ENCODE peak calls at places on chromosome 7, in eight cellular contexts. One of them, this sample, is unnamed.

GRCh38 chr7:23357190-23358093 is 58.3 kb downstream of the MALSU1 start:
- DNase-seq in DMS153: peak; percentile 34
- DNase-seq in NCI-H1436: peak; percentile 38
- DNase-seq in H7: no peak
- DNase-seq in SJSA1: no peak
- DNase-seq in HuH-7.5: peak; percentile 29
- DNase-seq in Calu3: no peak
- DNase-seq in naive thymus-derived CD8-positive, alpha-beta T cell: no peak
- DNase-seq in this sample: no peak

GRCh38 chr7:134639061-134639460 is 7.6 kb upstream of the BPGM start:
- DNase-seq in DMS153: no peak
- DNase-seq in NCI-H1436: no peak
- DNase-seq in H7: no peak
- DNase-seq in HuH-7.5: no peak
- DNase-seq in SJSA1: no peak
- DNase-seq in naive thymus-derived CD8-positive, alpha-beta T cell: no peak
- DNase-seq in Calu3: no peak
- DNase-seq in this sample: no peak

GRCh38 chr7:155182406-155182970 is 112.4 kb downstream of the HTR5A start:
- DNase-seq in SJSA1: no peak
- DNase-seq in H7: no peak
- DNase-seq in NCI-H1436: no peak
- DNase-seq in naive thymus-derived CD8-positive, alpha-beta T cell: no peak
- DNase-seq in HuH-7.5: no peak
- DNase-seq in Calu3: no peak
- DNase-seq in DMS153: no peak
- DNase-seq in this sample: no peak

GRCh38 chr7:137081694-137082093 is 213.2 kb downstream of the CHRM2 start:
- DNase-seq in Calu3: no peak
- DNase-seq in SJSA1: no peak
- DNase-seq in naive thymus-derived CD8-positive, alpha-beta T cell: no peak
- DNase-seq in H7: no peak
- DNase-seq in DMS153: no peak
- DNase-seq in HuH-7.5: no peak
- DNase-seq in NCI-H1436: no peak
- DNase-seq in this sample: no peak

GRCh38 chr7:112267944-112268691 is 61.6 kb downstream of the ZNF277 start:
- DNase-seq in NCI-H1436: no peak
- DNase-seq in H7: no peak
- DNase-seq in HuH-7.5: no peak
- DNase-seq in Calu3: no peak
- DNase-seq in naive thymus-derived CD8-positive, alpha-beta T cell: no peak
- DNase-seq in SJSA1: no peak
- DNase-seq in DMS153: no peak
- DNase-seq in this sample: no peak

GRCh38 chr7:41873781-41874180 is 170.9 kb upstream of the INHBA start:
- DNase-seq in NCI-H1436: no peak
- DNase-seq in HuH-7.5: no peak
- DNase-seq in DMS153: no peak
- DNase-seq in SJSA1: no peak
- DNase-seq in naive thymus-derived CD8-positive, alpha-beta T cell: no peak
- DNase-seq in H7: no peak
- DNase-seq in Calu3: no peak
- DNase-seq in this sample: no peak

GRCh38 chr7:122316467-122317394 is 12.2 kb upstream of the FEZF1 start:
- DNase-seq in DMS153: no peak
- DNase-seq in naive thymus-derived CD8-positive, alpha-beta T cell: no peak
- DNase-seq in HuH-7.5: peak; percentile 71
- DNase-seq in SJSA1: no peak
- DNase-seq in NCI-H1436: no peak
- DNase-seq in Calu3: no peak
- DNase-seq in H7: peak; percentile 75
- DNase-seq in this sample: no peak

GRCh38 chr7:1078985-1079384 is 8.9 kb upstream of the GPER1 start:
- DNase-seq in SJSA1: no peak
- DNase-seq in naive thymus-derived CD8-positive, alpha-beta T cell: no peak
- DNase-seq in H7: no peak
- DNase-seq in NCI-H1436: no peak
- DNase-seq in Calu3: no peak
- DNase-seq in DMS153: no peak
- DNase-seq in HuH-7.5: no peak
- DNase-seq in this sample: no peak

GRCh38 chr7:37311282-37311868 is 137.3 kb downstream of the ELMO1 start:
- DNase-seq in H7: no peak
- DNase-seq in NCI-H1436: no peak
- DNase-seq in HuH-7.5: no peak
- DNase-seq in SJSA1: peak; percentile 52
- DNase-seq in DMS153: no peak
- DNase-seq in naive thymus-derived CD8-positive, alpha-beta T cell: no peak
- DNase-seq in Calu3: no peak
- DNase-seq in this sample: peak; percentile 59

GRCh38 chr7:30865821-30866220 is 45.8 kb upstream of the AQP1 start:
- DNase-seq in naive thymus-derived CD8-positive, alpha-beta T cell: no peak
- DNase-seq in HuH-7.5: no peak
- DNase-seq in Calu3: no peak
- DNase-seq in NCI-H1436: no peak
- DNase-seq in SJSA1: no peak
- DNase-seq in H7: no peak
- DNase-seq in DMS153: no peak
- DNase-seq in this sample: no peak

GRCh38 chr7:131557521-131558385 is 1.3 kb upstream of the PODXL start:
- DNase-seq in SJSA1: no peak
- DNase-seq in HuH-7.5: peak; percentile 29
- DNase-seq in H7: peak; percentile 93
- DNase-seq in naive thymus-derived CD8-positive, alpha-beta T cell: no peak
- DNase-seq in NCI-H1436: no peak
- DNase-seq in DMS153: no peak
- DNase-seq in Calu3: no peak
- DNase-seq in this sample: no peak

GRCh38 chr7:22223841-22224240 is 133.1 kb downstream of the RAPGEF5 start:
- DNase-seq in HuH-7.5: no peak
- DNase-seq in H7: no peak
- DNase-seq in SJSA1: no peak
- DNase-seq in naive thymus-derived CD8-positive, alpha-beta T cell: no peak
- DNase-seq in NCI-H1436: no peak
- DNase-seq in Calu3: no peak
- DNase-seq in DMS153: no peak
- DNase-seq in this sample: no peak

GRCh38 chr7:150755473-150756099 is 18.4 kb downstream of the GIMAP5 start:
- DNase-seq in Calu3: no peak
- DNase-seq in NCI-H1436: no peak
- DNase-seq in DMS153: no peak
- DNase-seq in naive thymus-derived CD8-positive, alpha-beta T cell: peak; percentile 92
- DNase-seq in H7: no peak
- DNase-seq in SJSA1: no peak
- DNase-seq in HuH-7.5: no peak
- DNase-seq in this sample: peak; percentile 83

GRCh38 chr7:17365776-17366175 is 67.3 kb downstream of the AHR start:
- DNase-seq in DMS153: no peak
- DNase-seq in NCI-H1436: no peak
- DNase-seq in SJSA1: no peak
- DNase-seq in Calu3: no peak
- DNase-seq in H7: no peak
- DNase-seq in HuH-7.5: no peak
- DNase-seq in naive thymus-derived CD8-positive, alpha-beta T cell: no peak
- DNase-seq in this sample: no peak

GRCh38 chr7:108418941-108419340 is 37.3 kb downstream of the NRCAM start:
- DNase-seq in NCI-H1436: peak; percentile 36
- DNase-seq in naive thymus-derived CD8-positive, alpha-beta T cell: no peak
- DNase-seq in Calu3: no peak
- DNase-seq in DMS153: no peak
- DNase-seq in SJSA1: no peak
- DNase-seq in HuH-7.5: no peak
- DNase-seq in H7: no peak
- DNase-seq in this sample: no peak

GRCh38 chr7:309586-310228 is 19.7 kb downstream of the FOXL3 start:
- DNase-seq in Calu3: no peak
- DNase-seq in SJSA1: no peak
- DNase-seq in naive thymus-derived CD8-positive, alpha-beta T cell: no peak
- DNase-seq in H7: peak; percentile 37
- DNase-seq in DMS153: no peak
- DNase-seq in NCI-H1436: no peak
- DNase-seq in HuH-7.5: no peak
- DNase-seq in this sample: no peak

GRCh38 chr7:134946260-134946659 is 40.0 kb upstream of the AGBL3 start:
- DNase-seq in Calu3: no peak
- DNase-seq in DMS153: no peak
- DNase-seq in NCI-H1436: no peak
- DNase-seq in H7: no peak
- DNase-seq in SJSA1: no peak
- DNase-seq in HuH-7.5: no peak
- DNase-seq in naive thymus-derived CD8-positive, alpha-beta T cell: no peak
- DNase-seq in this sample: no peak

GRCh38 chr7:66146701-66147100 is 32.1 kb downstream of the CRCP start:
- DNase-seq in naive thymus-derived CD8-positive, alpha-beta T cell: no peak
- DNase-seq in DMS153: no peak
- DNase-seq in Calu3: no peak
- DNase-seq in HuH-7.5: no peak
- DNase-seq in NCI-H1436: no peak
- DNase-seq in SJSA1: no peak
- DNase-seq in H7: no peak
- DNase-seq in this sample: no peak

GRCh38 chr7:99679032-99679399 is 780 bp downstream of the CYP3A5 start:
- DNase-seq in HuH-7.5: no peak
- DNase-seq in H7: peak; percentile 25
- DNase-seq in naive thymus-derived CD8-positive, alpha-beta T cell: no peak
- DNase-seq in DMS153: no peak
- DNase-seq in Calu3: peak; percentile 65
- DNase-seq in NCI-H1436: no peak
- DNase-seq in SJSA1: no peak
- DNase-seq in this sample: no peak

GRCh38 chr7:101399759-101400158 is 37.1 kb downstream of the COL26A1 start:
- DNase-seq in H7: no peak
- DNase-seq in DMS153: no peak
- DNase-seq in NCI-H1436: no peak
- DNase-seq in HuH-7.5: no peak
- DNase-seq in Calu3: no peak
- DNase-seq in SJSA1: no peak
- DNase-seq in naive thymus-derived CD8-positive, alpha-beta T cell: no peak
- DNase-seq in this sample: no peak

GRCh38 chr7:85521108-85521694 is 334.3 kb upstream of the SEMA3D start:
- DNase-seq in NCI-H1436: no peak
- DNase-seq in H7: no peak
- DNase-seq in Calu3: no peak
- DNase-seq in naive thymus-derived CD8-positive, alpha-beta T cell: no peak
- DNase-seq in DMS153: no peak
- DNase-seq in SJSA1: no peak
- DNase-seq in HuH-7.5: no peak
- DNase-seq in this sample: no peak

GRCh38 chr7:91083855-91084644 is 180.2 kb upstream of the FZD1 start:
- DNase-seq in HuH-7.5: no peak
- DNase-seq in Calu3: no peak
- DNase-seq in SJSA1: no peak
- DNase-seq in naive thymus-derived CD8-positive, alpha-beta T cell: no peak
- DNase-seq in H7: no peak
- DNase-seq in DMS153: no peak
- DNase-seq in NCI-H1436: no peak
- DNase-seq in this sample: no peak

GRCh38 chr7:43522406-43523156 is 60.3 kb upstream of the STK17A start:
- DNase-seq in naive thymus-derived CD8-positive, alpha-beta T cell: no peak
- DNase-seq in H7: no peak
- DNase-seq in HuH-7.5: no peak
- DNase-seq in Calu3: no peak
- DNase-seq in DMS153: no peak
- DNase-seq in NCI-H1436: no peak
- DNase-seq in SJSA1: peak; percentile 71
- DNase-seq in this sample: no peak

GRCh38 chr7:70506463-70506862 is 625.5 kb upstream of the GALNT17 start:
- DNase-seq in naive thymus-derived CD8-positive, alpha-beta T cell: no peak
- DNase-seq in Calu3: no peak
- DNase-seq in DMS153: no peak
- DNase-seq in SJSA1: no peak
- DNase-seq in NCI-H1436: peak; percentile 8
- DNase-seq in H7: peak; percentile 64
- DNase-seq in HuH-7.5: no peak
- DNase-seq in this sample: no peak

GRCh38 chr7:99489235-99489634 is 10.8 kb downstream of the ZNF394 start:
- DNase-seq in H7: peak; percentile 53
- DNase-seq in NCI-H1436: no peak
- DNase-seq in SJSA1: no peak
- DNase-seq in Calu3: no peak
- DNase-seq in naive thymus-derived CD8-positive, alpha-beta T cell: no peak
- DNase-seq in DMS153: no peak
- DNase-seq in HuH-7.5: no peak
- DNase-seq in this sample: no peak

GRCh38 chr7:141210862-141211261 is 137.0 kb downstream of the TMEM178B start:
- DNase-seq in Calu3: no peak
- DNase-seq in HuH-7.5: no peak
- DNase-seq in naive thymus-derived CD8-positive, alpha-beta T cell: no peak
- DNase-seq in H7: no peak
- DNase-seq in NCI-H1436: no peak
- DNase-seq in SJSA1: no peak
- DNase-seq in DMS153: no peak
- DNase-seq in this sample: no peak

GRCh38 chr7:759569-759968 is 32.5 kb upstream of the PRKAR1B start:
- DNase-seq in H7: no peak
- DNase-seq in SJSA1: no peak
- DNase-seq in DMS153: no peak
- DNase-seq in Calu3: no peak
- DNase-seq in NCI-H1436: no peak
- DNase-seq in naive thymus-derived CD8-positive, alpha-beta T cell: no peak
- DNase-seq in HuH-7.5: no peak
- DNase-seq in this sample: no peak

GRCh38 chr7:131681961-131682360 is 125.5 kb upstream of the PODXL start:
- DNase-seq in HuH-7.5: no peak
- DNase-seq in DMS153: no peak
- DNase-seq in SJSA1: no peak
- DNase-seq in NCI-H1436: no peak
- DNase-seq in Calu3: no peak
- DNase-seq in H7: no peak
- DNase-seq in naive thymus-derived CD8-positive, alpha-beta T cell: no peak
- DNase-seq in this sample: no peak

GRCh38 chr7:149253665-149254064 is 8.3 kb upstream of the ZNF783 start:
- DNase-seq in naive thymus-derived CD8-positive, alpha-beta T cell: no peak
- DNase-seq in NCI-H1436: no peak
- DNase-seq in Calu3: no peak
- DNase-seq in SJSA1: no peak
- DNase-seq in DMS153: no peak
- DNase-seq in HuH-7.5: no peak
- DNase-seq in H7: no peak
- DNase-seq in this sample: no peak

GRCh38 chr7:44046321-44047061 is 2.0 kb downstream of the DBNL start:
- DNase-seq in NCI-H1436: no peak
- DNase-seq in HuH-7.5: no peak
- DNase-seq in H7: no peak
- DNase-seq in DMS153: no peak
- DNase-seq in naive thymus-derived CD8-positive, alpha-beta T cell: no peak
- DNase-seq in SJSA1: no peak
- DNase-seq in Calu3: no peak
- DNase-seq in this sample: peak; percentile 53

GRCh38 chr7:53422291-53422690 is 386.9 kb downstream of the POM121L12 start:
- DNase-seq in naive thymus-derived CD8-positive, alpha-beta T cell: no peak
- DNase-seq in H7: no peak
- DNase-seq in DMS153: no peak
- DNase-seq in HuH-7.5: no peak
- DNase-seq in Calu3: no peak
- DNase-seq in SJSA1: no peak
- DNase-seq in NCI-H1436: no peak
- DNase-seq in this sample: no peak

GRCh38 chr7:18890885-18891621 is 226.4 kb downstream of the TWIST1 start:
- DNase-seq in HuH-7.5: no peak
- DNase-seq in Calu3: no peak
- DNase-seq in naive thymus-derived CD8-positive, alpha-beta T cell: no peak
- DNase-seq in H7: no peak
- DNase-seq in DMS153: no peak
- DNase-seq in NCI-H1436: peak; percentile 9
- DNase-seq in SJSA1: no peak
- DNase-seq in this sample: no peak

GRCh38 chr7:139602143-139602722 is 78.7 kb downstream of the CLEC2L start:
- DNase-seq in H7: peak; percentile 66
- DNase-seq in HuH-7.5: peak; percentile 43
- DNase-seq in NCI-H1436: peak; percentile 18
- DNase-seq in Calu3: no peak
- DNase-seq in SJSA1: no peak
- DNase-seq in DMS153: peak; percentile 3
- DNase-seq in naive thymus-derived CD8-positive, alpha-beta T cell: no peak
- DNase-seq in this sample: peak; percentile 9

GRCh38 chr7:46559194-46559576 is 638.1 kb upstream of the IGFBP3 start:
- DNase-seq in HuH-7.5: no peak
- DNase-seq in NCI-H1436: no peak
- DNase-seq in DMS153: no peak
- DNase-seq in SJSA1: no peak
- DNase-seq in H7: no peak
- DNase-seq in Calu3: no peak
- DNase-seq in naive thymus-derived CD8-positive, alpha-beta T cell: no peak
- DNase-seq in this sample: no peak